ENCODE peak calls at places on chromosomes 6 and 20, in four cellular contexts. S is CD8-positive, alpha-beta memory T cell; J is lower leg skin; F is astrocyte of the spinal cord. Q is an unnamed sample.
A peak's percentile ranks its signal among the peaks of the same experiment; 100 is the strongest.

GRCh38 chr6:24273471-24273870 is 84.4 kb downstream of the DCDC2 start:
- DNase-seq in S (no peak), J (no peak), F (no peak), Q (peak; percentile 9)

GRCh38 chr6:13248053-13248452 is 80.3 kb downstream of the TBC1D7 start:
- DNase-seq in S (no peak), J (no peak), F (peak; percentile 68), Q (peak; percentile 72)

GRCh38 chr6:4675086-4675485 is 101.1 kb upstream of the CDYL start:
- DNase-seq in S (no peak), J (no peak), F (no peak), Q (no peak)

GRCh38 chr6:147201885-147202515 is 2.2 kb upstream of the STXBP5 start:
- DNase-seq in S (peak; percentile 13), J (no peak), F (peak; percentile 60), Q (no peak)

GRCh38 chr6:117908246-117909107 is 1.4 kb downstream of the SLC35F1 start:
- DNase-seq in S (no peak), J (no peak), F (no peak), Q (no peak)

GRCh38 chr6:127475823-127476176 is 16.6 kb upstream of the KIAA0408 start:
- DNase-seq in S (no peak), J (no peak), F (no peak), Q (no peak)

GRCh38 chr6:104606361-104606760 is 253.4 kb downstream of the HACE1 start:
- DNase-seq in S (no peak), J (no peak), F (no peak), Q (no peak)

GRCh38 chr6:38179300-38179699 is 359.8 kb downstream of the ZFAND3 start:
- DNase-seq in S (no peak), J (no peak), F (no peak), Q (no peak)

GRCh38 chr20:52958206-52958605 is 14.0 kb upstream of the TSHZ2 start:
- DNase-seq in S (no peak), J (no peak), F (no peak), Q (no peak)

GRCh38 chr6:150290429-150290828 is 78.4 kb upstream of the IYD start:
- DNase-seq in S (no peak), J (peak; percentile 45), F (no peak), Q (peak; percentile 74)

GRCh38 chr6:17473554-17473953 is 80.2 kb downstream of the CAP2 start:
- DNase-seq in S (no peak), J (no peak), F (no peak), Q (no peak)

GRCh38 chr6:135147637-135148592 is 33.2 kb upstream of the MYB start:
- DNase-seq in S (no peak), J (no peak), F (peak; percentile 3), Q (no peak)

GRCh38 chr20:38067717-38068365 is 34.3 kb downstream of the RPRD1B start:
- DNase-seq in S (no peak), J (no peak), F (no peak), Q (no peak)

GRCh38 chr20:22106308-22106938 is 401.0 kb downstream of the PAX1 start:
- DNase-seq in S (no peak), J (no peak), F (peak; percentile 33), Q (peak; percentile 10)

GRCh38 chr20:10651227-10651990 is 22.4 kb downstream of the JAG1 start:
- DNase-seq in S (no peak), J (no peak), F (peak; percentile 82), Q (no peak)

GRCh38 chr20:39245685-39246311 is 283.7 kb downstream of the DHX35 start:
- DNase-seq in S (no peak), J (no peak), F (no peak), Q (no peak)

GRCh38 chr20:14155361-14155760 is 160.0 kb downstream of the MACROD2 start:
- DNase-seq in S (no peak), J (no peak), F (no peak), Q (no peak)

GRCh38 chr20:19560876-19561480 is 197.1 kb upstream of the RIN2 start:
- DNase-seq in S (no peak), J (no peak), F (no peak), Q (no peak)

GRCh38 chr6:97437087-97437486 is 154.1 kb upstream of the MMS22L start:
- DNase-seq in S (no peak), J (no peak), F (peak; percentile 22), Q (no peak)

GRCh38 chr6:143505537-143505936 is 6.0 kb downstream of the FUCA2 start:
- DNase-seq in S (no peak), J (no peak), F (no peak), Q (no peak)

GRCh38 chr20:49691818-49692568 is 21.7 kb downstream of the B4GALT5 start:
- DNase-seq in S (no peak), J (no peak), F (no peak), Q (no peak)

GRCh38 chr20:21511850-21512633 is 1.8 kb downstream of the NKX2-2 start:
- DNase-seq in S (no peak), J (no peak), F (no peak), Q (no peak)

GRCh38 chr20:23534801-23535593 is 33.3 kb downstream of the CST9L start:
- DNase-seq in S (no peak), J (no peak), F (no peak), Q (no peak)

GRCh38 chr6:69664551-69664950 is 132.3 kb downstream of the LMBRD1 start:
- DNase-seq in S (no peak), J (no peak), F (no peak), Q (no peak)

GRCh38 chr20:24574307-24574706 is 104.9 kb downstream of the SYNDIG1 start:
- DNase-seq in S (no peak), J (no peak), F (no peak), Q (no peak)

GRCh38 chr6:42239333-42239732 is 21.7 kb upstream of the MRPS10 start:
- DNase-seq in S (no peak), J (no peak), F (no peak), Q (no peak)

GRCh38 chr20:63359937-63360849 is 956 bp downstream of the CHRNA4 start:
- DNase-seq in S (no peak), J (no peak), F (no peak), Q (no peak)
- H3K4me3 ChIP-seq in S (no peak overlapping the region), J (no peak overlapping the region), F (no peak overlapping the region), Q (no peak overlapping the region)

DNA sequence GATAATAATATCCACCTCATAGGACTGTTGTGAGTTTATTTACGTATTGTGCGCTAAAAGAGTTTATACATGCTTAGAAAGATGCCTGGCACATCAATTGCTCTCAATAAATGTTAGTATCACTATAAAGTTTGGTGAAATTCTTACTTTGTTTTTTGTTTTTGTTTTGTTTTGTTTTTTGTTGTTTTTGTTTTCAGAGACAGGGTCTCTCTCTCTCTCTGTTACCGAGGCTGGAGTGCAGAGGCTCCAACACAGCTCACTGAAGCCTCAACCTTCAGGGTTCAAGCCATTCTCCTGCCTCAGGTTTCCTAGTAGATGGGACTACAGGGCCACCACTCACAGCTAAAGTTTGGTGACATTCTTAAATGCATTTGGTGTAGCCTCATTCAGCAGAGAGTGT is 32.2 kb upstream of the BTN3A2 start:
- DNase-seq in S (no peak), J (no peak), F (no peak), Q (no peak)
- H3K4me3 ChIP-seq in S (no peak overlapping the region), J (no peak overlapping the region), F (no peak overlapping the region), Q (no peak overlapping the region)

DNA sequence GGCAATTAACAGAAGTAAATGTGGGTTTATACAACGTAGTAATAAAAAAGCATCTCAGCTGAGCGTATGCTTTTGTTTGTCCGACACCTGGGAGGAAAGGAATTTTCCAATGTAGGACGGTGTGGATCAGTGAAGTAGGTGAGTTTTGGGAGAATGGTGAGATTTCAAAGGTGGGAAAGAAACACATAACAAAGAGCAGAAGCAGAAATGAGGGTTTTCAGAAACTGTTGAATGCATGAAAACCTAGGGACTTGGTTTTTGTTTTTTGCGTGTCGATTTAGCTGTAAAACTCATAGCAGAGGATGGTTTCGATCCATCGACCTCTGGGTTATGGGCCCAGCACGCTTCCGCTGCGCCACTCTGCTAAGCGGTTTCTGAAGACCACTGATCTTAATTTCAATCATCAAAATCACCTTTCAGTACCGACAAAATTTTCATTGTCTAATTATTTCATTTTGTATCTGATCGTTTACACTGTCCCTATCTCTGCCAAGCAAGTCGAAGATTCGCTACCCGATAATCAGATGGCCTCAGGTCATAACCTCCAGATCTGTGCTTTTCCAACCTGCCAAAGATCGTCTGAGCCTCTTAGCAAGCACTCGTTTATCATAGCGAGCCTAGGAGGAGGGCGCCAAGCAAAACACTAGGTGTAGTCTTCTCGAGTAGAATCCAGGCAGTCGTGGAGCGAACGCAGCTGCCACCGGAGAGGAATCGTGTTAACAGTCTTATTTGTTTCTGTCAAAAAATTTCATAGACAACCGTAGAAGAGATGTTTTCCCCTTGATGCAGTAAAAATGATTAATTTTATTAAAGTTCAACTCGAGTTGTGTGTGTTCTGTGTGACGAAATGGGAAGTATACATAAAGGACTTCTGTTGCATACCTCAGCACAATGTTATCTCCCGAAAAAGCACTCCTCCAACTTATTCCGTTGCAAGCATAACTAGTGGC is 20.9 kb upstream of the POM121L2 start:
- DNase-seq in S (no peak), J (no peak), F (peak; percentile 43), Q (peak; percentile 20)
- H3K4me3 ChIP-seq in S (peak overlapping the region; percentile 64), J (no peak overlapping the region), F (peak overlapping the region; percentile 51), Q (peak overlapping the region; percentile 53)

GRCh38 chr6:90388395-90388794 is 91.8 kb upstream of the BACH2 start:
- DNase-seq in S (no peak), J (no peak), F (no peak), Q (no peak)

GRCh38 chr6:90384720-90385119 is 88.1 kb upstream of the BACH2 start:
- DNase-seq in S (no peak), J (no peak), F (no peak), Q (no peak)

GRCh38 chr6:90387826-90388225 is 91.2 kb upstream of the BACH2 start:
- DNase-seq in S (no peak), J (no peak), F (no peak), Q (no peak)

GRCh38 chr6:90386796-90387390 is 90.2 kb upstream of the BACH2 start:
- DNase-seq in S (no peak), J (no peak), F (no peak), Q (no peak)

DNA sequence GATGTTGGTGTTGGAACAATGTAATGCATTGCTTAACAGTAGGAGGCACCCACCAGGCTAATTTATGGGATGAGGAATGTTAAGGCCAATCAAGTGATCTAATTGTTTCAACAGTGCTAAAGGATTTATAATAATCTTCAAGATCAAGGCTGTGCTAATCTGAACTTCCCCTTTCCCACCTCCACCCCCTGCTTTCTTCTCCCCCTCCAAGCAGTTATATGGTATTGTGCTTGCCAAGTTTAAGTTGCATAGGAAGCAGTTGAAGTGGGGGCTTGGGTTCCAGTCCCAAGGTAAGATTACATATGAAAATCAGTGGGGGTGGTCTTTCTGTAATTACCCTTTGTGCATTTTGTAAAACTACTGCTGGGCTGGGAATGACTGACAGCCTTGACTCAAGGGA is 89.3 kb upstream of the BACH2 start:
- DNase-seq in S (no peak), J (no peak), F (no peak), Q (no peak)
- H3K4me3 ChIP-seq in S (no peak overlapping the region), J (no peak overlapping the region), F (no peak overlapping the region), Q (no peak overlapping the region)

GRCh38 chr6:169385237-169385880 is 131.7 kb upstream of the THBS2 start:
- DNase-seq in S (no peak), J (no peak), F (no peak), Q (no peak)
- H3K4me3 ChIP-seq in S (no peak overlapping the region), J (no peak overlapping the region), F (no peak overlapping the region), Q (no peak overlapping the region)

Q was measured in skeletal muscle cell.